ENCODE peak calls at places on chromosomes 13 and 19, in seven cellular contexts. W is transverse colon, U is SK-N-SH, J is HL-60, G is stomach, A is breast epithelium, B is prostate gland. O is an unnamed sample.

GRCh38 chr13:27036236-27036981 is 135.2 kb downstream of the USP12 start:
- DNase-seq in W (no peak), U (no peak), J (no peak), G (no peak), A (no peak), B (no peak), O (no peak)

GRCh38 chr13:63367522-63368198 is 1952.0 kb upstream of the PCDH20 start:
- DNase-seq in W (no peak), U (no peak), J (no peak), G (no peak), A (no peak), B (no peak), O (no peak)

GRCh38 chr13:26961890-26962615 is 201.5 kb upstream of the GPR12 start:
- DNase-seq in W (peak; percentile 82), U (no peak), J (no peak), G (peak; percentile 80), A (no peak), B (no peak), O (no peak)

GRCh38 chr19:3945838-3946237 is 13.0 kb downstream of the NMRK2 start:
- DNase-seq in W (no peak), U (no peak), J (no peak), G (no peak), A (no peak), B (no peak), O (no peak)

GRCh38 chr13:113119166-113119821 is 3.3 kb upstream of the F10 start:
- DNase-seq in W (no peak), U (no peak), J (no peak), G (peak; percentile 7), A (peak; percentile 37), B (no peak), O (no peak)

GRCh38 chr19:33250500-33250899 is 24.9 kb upstream of the SLC7A10 start:
- DNase-seq in W (no peak), U (no peak), J (no peak), G (no peak), A (no peak), B (no peak), O (no peak)

GRCh38 chr19:9431475-9431874 is 3.9 kb downstream of the ZNF266 start:
- DNase-seq in W (no peak), U (peak; percentile 59), J (no peak), G (no peak), A (no peak), B (no peak), O (peak; percentile 12)

GRCh38 chr19:7597689-7598088 is 2.0 kb downstream of the CAMSAP3 start:
- DNase-seq in W (no peak), U (no peak), J (no peak), G (peak; percentile 40), A (no peak), B (no peak), O (no peak)

GRCh38 chr19:47839411-47839810 is 17.7 kb downstream of the CRX start:
- DNase-seq in W (no peak), U (no peak), J (no peak), G (no peak), A (no peak), B (no peak), O (no peak)

GRCh38 chr13:100636441-100636840 is 38.2 kb downstream of the TMTC4 start:
- DNase-seq in W (no peak), U (no peak), J (no peak), G (no peak), A (no peak), B (no peak), O (no peak)

DNA sequence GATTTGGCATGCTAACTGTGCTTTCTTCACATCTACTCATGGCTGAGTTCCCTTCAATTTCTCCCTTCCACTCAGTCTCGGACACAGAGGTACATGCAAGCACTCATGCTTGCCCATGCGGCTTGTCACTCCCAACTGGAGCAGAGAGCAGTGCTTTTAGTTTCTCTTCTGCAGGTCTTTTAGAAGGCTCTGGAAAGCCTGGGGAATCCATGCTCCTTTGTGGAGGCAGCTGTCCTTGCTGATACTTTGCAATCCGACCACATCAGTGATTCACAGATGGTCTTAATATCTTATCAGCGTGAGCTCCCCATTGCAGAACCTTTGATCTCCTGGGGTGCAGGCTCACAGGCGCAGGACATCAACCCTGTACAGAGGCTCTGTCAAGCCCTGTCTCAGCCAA is 203.9 kb downstream of the COL4A1 start:
- DNase-seq in W (no peak), U (no peak), J (no peak), G (no peak), A (no peak), B (no peak), O (no peak)
- H3K4me3 ChIP-seq in W (no peak overlapping the region), U (no peak overlapping the region), J (no peak overlapping the region), G (no peak overlapping the region), A (no peak overlapping the region), B (no peak overlapping the region), O (no peak overlapping the region)

GRCh38 chr13:50170447-50171037 is 155.3 kb downstream of the KCNRG start:
- DNase-seq in W (no peak), U (no peak), J (no peak), G (no peak), A (no peak), B (no peak), O (no peak)
- TF ChIP-seq CTCF in W (no peak), U (peak; percentile 54), J (no peak), G (no peak), A (no peak), B (peak; percentile 61), O (peak; percentile 30)

DNA sequence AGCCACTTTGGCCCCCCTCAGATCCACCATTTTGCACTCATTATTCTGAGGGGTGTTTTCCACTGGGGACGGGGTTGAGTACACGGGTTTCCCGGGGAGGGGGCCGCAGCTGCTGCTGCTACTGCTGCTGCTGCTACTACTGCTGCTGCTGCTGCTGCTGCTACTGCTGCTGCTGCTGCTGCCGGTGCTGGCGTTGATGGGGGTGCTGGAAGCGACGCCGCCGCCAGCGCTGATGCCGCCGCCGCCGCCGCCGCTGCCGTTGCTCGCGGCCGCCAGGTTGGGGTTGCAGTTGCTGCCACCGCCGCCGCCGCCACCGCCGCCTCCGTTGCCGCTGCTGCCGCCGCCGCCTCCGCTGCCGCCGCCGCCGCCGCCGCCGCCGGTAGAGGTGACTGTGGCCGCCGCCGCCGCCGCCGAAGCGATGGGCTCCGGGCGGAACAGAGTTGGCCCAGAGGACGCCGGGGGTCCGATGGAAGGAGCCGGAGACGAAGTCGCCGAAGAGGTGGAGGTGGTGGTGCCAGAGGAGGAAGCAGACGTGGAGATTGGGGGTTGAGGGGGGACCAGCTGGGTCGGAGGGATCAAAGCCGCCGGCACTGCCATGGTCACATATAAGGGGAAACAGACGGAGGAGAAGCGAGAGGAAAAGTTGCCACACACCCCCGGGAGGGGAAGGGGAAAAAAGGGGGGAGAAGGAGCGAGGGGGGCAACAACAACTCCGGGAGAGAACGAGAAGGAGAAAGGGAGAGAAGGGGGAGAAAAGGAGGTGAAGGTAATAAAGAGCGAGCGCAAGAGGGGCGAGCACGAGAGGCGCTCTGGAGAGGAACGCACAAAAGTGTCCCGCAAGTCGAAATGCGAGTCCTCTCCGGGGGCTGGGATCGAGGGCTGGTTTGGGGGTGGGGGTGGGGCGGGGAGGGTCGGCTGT is 572 bp downstream of the DACH1 start:
- DNase-seq in W (peak; percentile 24), U (peak; percentile 70), J (peak; percentile 69), G (peak; percentile 31), A (peak; percentile 51), B (peak; percentile 27), O (no peak)
- TF ChIP-seq POLR2AphosphoS5 in W (no peak), U (no peak), J (no peak), G (no peak), A (no peak), B (no peak), O (no peak)

GRCh38 chr13:51148223-51148951 is 37.3 kb upstream of the C13orf42 start:
- DNase-seq in W (no peak), U (peak; percentile 27), J (no peak), G (no peak), A (no peak), B (no peak), O (no peak)

GRCh38 chr13:51146667-51147066 is 35.6 kb upstream of the C13orf42 start:
- DNase-seq in W (no peak), U (no peak), J (no peak), G (no peak), A (no peak), B (no peak), O (no peak)

GRCh38 chr13:51147732-51148131 is 36.7 kb upstream of the C13orf42 start:
- DNase-seq in W (no peak), U (no peak), J (no peak), G (no peak), A (no peak), B (no peak), O (no peak)

GRCh38 chr13:51151463-51151862 is 40.4 kb upstream of the C13orf42 start:
- DNase-seq in W (no peak), U (no peak), J (no peak), G (no peak), A (no peak), B (no peak), O (no peak)

DNA sequence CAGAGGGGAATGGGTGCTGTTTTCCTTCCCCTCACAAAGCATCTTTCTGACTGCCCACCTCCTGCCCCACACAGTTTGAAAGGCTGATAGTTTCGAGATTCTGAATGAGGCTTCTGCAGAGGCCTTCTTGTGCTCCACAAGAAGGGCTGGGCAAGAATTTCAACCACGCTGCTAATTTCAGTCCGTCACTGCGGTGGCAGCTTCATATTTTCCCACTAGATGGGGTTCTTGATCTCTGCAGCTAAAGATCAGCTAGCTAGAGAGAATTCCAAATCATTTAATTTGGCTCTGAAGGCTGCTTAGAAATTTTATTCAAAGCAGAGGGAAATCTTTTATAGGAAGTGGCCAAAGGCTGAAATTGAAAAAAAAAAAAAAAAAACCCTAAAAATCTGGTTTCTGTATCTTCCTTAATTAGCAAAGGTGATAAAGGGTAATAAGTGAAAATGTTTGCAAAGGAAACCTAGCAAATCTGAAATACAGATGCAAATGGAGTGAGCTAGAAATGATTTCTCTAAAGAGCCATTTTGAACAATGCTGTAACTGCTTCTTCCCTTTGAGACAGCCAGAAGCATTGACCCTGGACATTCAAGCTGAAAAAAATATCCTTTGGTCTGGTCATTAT is 38.0 kb upstream of the C13orf42 start:
- DNase-seq in W (peak; percentile 11), U (peak; percentile 69), J (peak; percentile 26), G (no peak), A (no peak), B (peak; percentile 42), O (no peak)
- H3K4me3 ChIP-seq in W (no peak overlapping the region), U (no peak overlapping the region), J (no peak overlapping the region), G (no peak overlapping the region), A (no peak overlapping the region), B (no peak overlapping the region), O (no peak overlapping the region)

O was measured in Panc1.